ENCODE peak calls at places on chromosomes 1 and 21, in ten cellular contexts. Z is lower leg skin, W is ovary, Q is heart left ventricle, J is stomach, R is body of pancreas, X is esophagus squamous epithelium, D is IMR-90, H is right lobe of liver, S is transverse colon. N is an unnamed sample.

GRCh38 chr1:231165371-231165770 is 3.5 kb downstream of the TRIM67 start:
- DNase-seq in Z (no peak), W (no peak), Q (no peak), J (no peak), R (no peak), X (no peak), D (peak), H (no peak), S (no peak), N (no peak)

GRCh38 chr1:33957854-33958253 is 94.0 kb downstream of the HMGB4 start:
- DNase-seq in Z (no peak), W (no peak), Q (no peak), J (no peak), R (no peak), X (no peak), D (no peak), H (no peak), S (no peak), N (no peak)

GRCh38 chr21:26587621-26588260 is 14.7 kb upstream of the CYYR1 start:
- DNase-seq in Z (no peak), W (no peak), Q (no peak), J (no peak), R (no peak), X (no peak), D (peak), H (no peak), S (no peak), N (no peak)

GRCh38 chr21:44517175-44517899 is 22.7 kb downstream of the KRTAP10-1 start:
- DNase-seq in Z (no peak), W (no peak), Q (no peak), J (peak), R (peak), X (no peak), D (peak), H (no peak), S (no peak), N (no peak)

GRCh38 chr1:55716610-55717009 is 501.4 kb upstream of the USP24 start:
- DNase-seq in Z (no peak), W (no peak), Q (no peak), J (no peak), R (no peak), X (no peak), D (peak), H (no peak), S (no peak), N (no peak)

GRCh38 chr1:11654571-11655262 is at the start of gene FBXO44:
- DNase-seq in Z (no peak), W (peak), Q (peak), J (peak), R (peak), X (no peak), D (no peak), H (peak), S (peak), N (peak)

GRCh38 chr1:204989266-204990058 is 53.5 kb upstream of the CNTN2 start:
- DNase-seq in Z (peak), W (peak), Q (peak), J (peak), R (peak), X (no peak), D (peak), H (peak), S (peak), N (peak)

GRCh38 chr1:182392045-182393028 is 747 bp upstream of the GLUL start:
- DNase-seq in Z (peak), W (no peak), Q (peak), J (peak), R (no peak), X (no peak), D (peak), H (no peak), S (peak), N (peak)

GRCh38 chr1:210394281-210394798 is 65.6 kb downstream of the HHAT start:
- DNase-seq in Z (no peak), W (no peak), Q (peak), J (no peak), R (no peak), X (no peak), D (peak), H (no peak), S (no peak), N (no peak)

GRCh38 chr1:197917813-197918646 is 858 bp downstream of the LHX9 start:
- DNase-seq in Z (peak), W (peak), Q (peak), J (no peak), R (no peak), X (no peak), D (no peak), H (no peak), S (no peak), N (peak)

GRCh38 chr21:36419996-36420395 is 34.8 kb downstream of the CHAF1B start:
- DNase-seq in Z (peak), W (peak), Q (peak), J (peak), R (peak), X (no peak), D (peak), H (peak), S (peak), N (peak)

GRCh38 chr1:51553911-51554310 is 34.8 kb upstream of the EPS15 start:
- DNase-seq in Z (no peak), W (no peak), Q (no peak), J (no peak), R (no peak), X (no peak), D (no peak), H (no peak), S (no peak), N (no peak)

GRCh38 chr1:85501355-85501898 is 36.5 kb upstream of the DDAH1 start:
- DNase-seq in Z (no peak), W (no peak), Q (no peak), J (no peak), R (no peak), X (no peak), D (no peak), H (no peak), S (no peak), N (no peak)

GRCh38 chr1:203153989-203154821 is 21.4 kb downstream of the MYBPH start:
- DNase-seq in Z (no peak), W (no peak), Q (no peak), J (no peak), R (no peak), X (no peak), D (peak), H (no peak), S (no peak), N (no peak)

GRCh38 chr21:27314096-27314495 is 347.2 kb upstream of the ADAMTS5 start:
- DNase-seq in Z (no peak), W (no peak), Q (no peak), J (no peak), R (no peak), X (no peak), D (no peak), H (no peak), S (no peak), N (no peak)

GRCh38 chr1:7281821-7282220 is 489.3 kb upstream of the VAMP3 start:
- DNase-seq in Z (peak), W (peak), Q (no peak), J (no peak), R (no peak), X (no peak), D (peak), H (no peak), S (no peak), N (no peak)

GRCh38 chr1:70706381-70707173 is 295.5 kb downstream of the CTH start:
- DNase-seq in Z (peak), W (no peak), Q (peak), J (no peak), R (no peak), X (no peak), D (no peak), H (no peak), S (no peak), N (no peak)

GRCh38 chr1:172287207-172287606 is 133.3 kb upstream of the C1orf105 start:
- DNase-seq in Z (peak), W (peak), Q (peak), J (peak), R (peak), X (no peak), D (peak), H (no peak), S (peak), N (no peak)

GRCh38 chr21:46425566-46425965 is 33.1 kb upstream of the DIP2A start:
- DNase-seq in Z (no peak), W (no peak), Q (no peak), J (no peak), R (no peak), X (no peak), D (no peak), H (no peak), S (no peak), N (peak)

GRCh38 chr1:24540906-24541710 is 14.8 kb upstream of the NCMAP start:
- DNase-seq in Z (peak), W (no peak), Q (no peak), J (peak), R (peak), X (no peak), D (peak), H (peak), S (peak), N (peak)

GRCh38 chr21:42988234-42988965 is 14.0 kb downstream of the PKNOX1 start:
- DNase-seq in Z (no peak), W (no peak), Q (no peak), J (no peak), R (no peak), X (no peak), D (peak), H (no peak), S (no peak), N (no peak)

GRCh38 chr1:202397256-202397655 is 48.8 kb downstream of the PPP1R12B start:
- DNase-seq in Z (no peak), W (no peak), Q (no peak), J (no peak), R (no peak), X (no peak), D (no peak), H (no peak), S (no peak), N (no peak)

GRCh38 chr1:8540266-8540926 is 222.5 kb downstream of the SLC45A1 start:
- DNase-seq in Z (no peak), W (no peak), Q (no peak), J (no peak), R (no peak), X (no peak), D (peak), H (no peak), S (no peak), N (no peak)

GRCh38 chr1:50667710-50668356 is 244.6 kb upstream of the DMRTA2 start:
- DNase-seq in Z (no peak), W (no peak), Q (no peak), J (no peak), R (no peak), X (no peak), D (peak), H (no peak), S (no peak), N (no peak)

GRCh38 chr1:101174722-101175121 is 62.1 kb upstream of the S1PR1 start:
- DNase-seq in Z (no peak), W (no peak), Q (no peak), J (no peak), R (no peak), X (no peak), D (peak), H (no peak), S (no peak), N (no peak)

GRCh38 chr1:156383023-156383422 is 14.0 kb downstream of the RHBG start:
- DNase-seq in Z (no peak), W (peak), Q (peak), J (peak), R (peak), X (no peak), D (peak), H (peak), S (peak), N (peak)

GRCh38 chr1:25828491-25828890 is 8.7 kb downstream of the MTFR1L start:
- DNase-seq in Z (no peak), W (no peak), Q (no peak), J (no peak), R (no peak), X (no peak), D (no peak), H (no peak), S (no peak), N (no peak)

GRCh38 chr1:151108331-151108730 is 37.8 kb downstream of the GABPB2 start:
- DNase-seq in Z (no peak), W (no peak), Q (no peak), J (no peak), R (no peak), X (no peak), D (no peak), H (no peak), S (no peak), N (no peak)

GRCh38 chr1:7462627-7463026 is 308.5 kb upstream of the VAMP3 start:
- DNase-seq in Z (no peak), W (no peak), Q (no peak), J (no peak), R (no peak), X (no peak), D (no peak), H (no peak), S (no peak), N (no peak)

DNA sequence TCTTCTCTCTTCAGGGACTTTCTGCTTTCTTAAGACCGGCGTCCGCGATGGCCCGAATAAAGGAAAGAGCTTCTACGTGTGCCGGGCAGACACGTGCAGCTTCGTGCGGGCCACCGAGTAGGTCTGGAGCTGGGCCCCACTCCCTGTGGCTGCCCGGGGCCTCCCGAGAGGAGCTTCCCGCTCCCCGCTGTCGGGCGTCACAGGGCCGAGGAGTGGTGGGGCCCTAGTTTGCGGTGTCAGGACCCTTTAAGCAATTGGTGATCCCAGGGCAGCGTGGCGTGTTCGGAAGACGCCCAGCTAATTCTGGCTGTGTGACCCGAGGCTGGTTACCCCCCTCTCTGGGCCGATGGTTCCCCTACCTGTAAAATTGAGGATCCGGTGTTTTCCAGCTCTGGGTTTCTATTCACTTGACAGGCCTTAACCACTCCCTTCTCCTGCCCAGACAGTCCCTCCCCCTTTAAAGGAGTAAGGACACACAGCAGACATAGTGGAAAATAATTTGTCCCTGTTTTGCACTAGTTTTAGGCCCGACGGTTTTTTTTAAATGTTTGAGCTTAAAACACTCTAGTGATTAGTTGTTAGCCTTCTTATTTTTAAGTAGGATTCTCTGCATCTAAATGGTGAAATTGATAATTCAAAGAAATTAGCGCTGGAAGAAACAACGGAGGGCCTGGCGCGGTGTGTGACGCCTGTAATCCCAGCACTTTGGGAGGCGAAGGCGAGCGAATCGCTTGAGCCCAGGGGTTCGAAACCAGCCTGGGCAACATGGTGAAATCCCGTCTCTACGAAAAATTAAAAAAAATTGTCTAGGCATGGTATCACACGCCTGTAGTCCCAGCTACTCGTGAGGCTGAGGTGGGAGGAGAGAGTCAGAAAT is 553 bp downstream of the TTF2 start:
- DNase-seq in Z (no peak), W (no peak), Q (no peak), J (no peak), R (no peak), X (no peak), D (peak), H (no peak), S (peak), N (peak)
- TF ChIP-seq POLR2A in Z (no peak), W (no peak), Q (no peak), J (no peak), R (no peak), X (no peak), D (no peak), H (no peak), S (no peak), N (no peak)

DNA sequence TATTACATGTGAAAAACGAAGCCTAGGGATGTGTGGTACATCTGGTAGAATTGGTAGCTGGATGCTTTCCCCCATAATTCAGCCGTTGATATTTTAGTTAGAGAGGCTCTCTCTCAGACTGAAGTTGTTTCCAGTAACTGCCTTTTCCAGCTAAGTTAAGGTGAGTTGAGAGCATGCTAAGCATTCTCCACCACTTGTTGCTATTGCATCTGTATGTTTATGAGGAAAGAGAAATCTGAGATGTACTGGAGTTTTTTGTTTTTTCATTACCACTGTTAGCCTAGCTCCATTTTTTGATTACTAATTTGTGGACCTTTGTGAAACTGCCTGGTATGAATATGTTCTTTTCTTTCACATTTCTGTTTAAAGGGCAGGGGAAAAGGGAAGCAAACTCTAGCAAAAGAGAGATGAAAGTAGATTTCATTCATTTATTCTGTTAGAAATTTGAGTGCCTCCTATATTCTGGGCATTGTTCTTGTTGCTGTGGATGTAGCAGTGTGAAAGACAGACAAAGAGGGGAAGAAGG is 189.9 kb upstream of the CACYBP start:
- DNase-seq in Z (no peak), W (no peak), Q (no peak), J (no peak), R (no peak), X (no peak), D (no peak), H (no peak), S (no peak), N (no peak)
- TF ChIP-seq CTCF in Z (no peak), W (no peak), Q (no peak), J (no peak), R (no peak), X (no peak), D (no peak), H (no peak), S (no peak), N (no peak)

GRCh38 chr1:247451388-247452010 is 6.4 kb downstream of the OR2B11 start:
- DNase-seq in Z (peak), W (no peak), Q (no peak), J (no peak), R (no peak), X (no peak), D (no peak), H (no peak), S (no peak), N (peak)

GRCh38 chr1:247453256-247453655 is 4.6 kb downstream of the OR2B11 start:
- DNase-seq in Z (no peak), W (no peak), Q (no peak), J (no peak), R (no peak), X (no peak), D (no peak), H (no peak), S (no peak), N (no peak)

GRCh38 chr1:247452447-247453039 is 5.4 kb downstream of the OR2B11 start:
- DNase-seq in Z (no peak), W (no peak), Q (no peak), J (no peak), R (no peak), X (no peak), D (no peak), H (no peak), S (no peak), N (no peak)

GRCh38 chr1:247456024-247456423 is 1.9 kb downstream of the OR2B11 start:
- DNase-seq in Z (no peak), W (no peak), Q (no peak), J (no peak), R (no peak), X (no peak), D (no peak), H (no peak), S (no peak), N (no peak)

GRCh38 chr1:247453997-247454396 is 3.9 kb downstream of the OR2B11 start:
- DNase-seq in Z (no peak), W (no peak), Q (no peak), J (no peak), R (no peak), X (no peak), D (no peak), H (no peak), S (no peak), N (no peak)
- TF ChIP-seq POLR2A in Z (no peak), W (no peak), Q (no peak), J (no peak), R (no peak), X (no peak), D (no peak), H (no peak), S (no peak), N (no peak)

DNA sequence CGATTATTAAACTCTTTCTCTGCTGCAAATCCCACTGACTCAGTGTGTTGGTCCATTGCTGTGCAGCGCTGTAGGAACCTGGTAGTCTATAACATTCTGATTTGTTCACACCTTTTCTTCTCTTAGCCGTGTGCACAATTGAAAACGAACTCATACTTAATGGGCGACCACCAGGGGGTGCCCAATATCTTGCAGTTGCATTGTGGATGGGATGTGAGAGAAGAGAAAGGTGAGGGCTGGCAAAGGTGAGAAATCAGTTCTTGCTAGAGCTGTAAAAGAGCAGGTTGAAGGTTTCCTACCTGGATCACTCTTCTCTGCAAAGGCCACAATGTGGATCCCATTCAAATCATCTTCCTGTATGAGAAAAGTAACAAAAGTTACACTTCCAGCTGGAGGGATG is 51.0 kb downstream of the CASQ2 start:
- DNase-seq in Z (no peak), W (peak), Q (peak), J (peak), R (peak), X (no peak), D (peak), H (no peak), S (peak), N (peak)
- TF ChIP-seq CTCF in Z (no peak), W (peak), Q (peak), J (no peak), R (peak), X (peak), D (peak), H (peak), S (peak), N (peak)

GRCh38 chr1:196651637-196652215 is at the start of gene CFH:
- DNase-seq in Z (no peak), W (no peak), Q (no peak), J (no peak), R (no peak), X (no peak), D (peak), H (no peak), S (no peak), N (no peak)
- TF ChIP-seq POLR2A in Z (no peak), W (peak), Q (no peak), J (no peak), R (no peak), X (peak), D (no peak), H (peak), S (peak), N (no peak)

GRCh38 chr1:166730299-166730888 is 108.9 kb upstream of the POGK start:
- DNase-seq in Z (no peak), W (no peak), Q (no peak), J (no peak), R (no peak), X (no peak), D (no peak), H (no peak), S (no peak), N (peak)
- TF ChIP-seq CTCF in Z (no peak), W (no peak), Q (no peak), J (no peak), R (no peak), X (no peak), D (no peak), H (no peak), S (no peak), N (no peak)

GRCh38 chr1:27576846-27577245 is 27.1 kb downstream of the AHDC1 start:
- DNase-seq in Z (no peak), W (no peak), Q (peak), J (no peak), R (no peak), X (no peak), D (no peak), H (no peak), S (no peak), N (no peak)

GRCh38 chr1:27574001-27574781 is 29.8 kb downstream of the AHDC1 start:
- DNase-seq in Z (no peak), W (peak), Q (no peak), J (no peak), R (no peak), X (no peak), D (no peak), H (no peak), S (no peak), N (no peak)

GRCh38 chr1:27575861-27576331 is 28.0 kb downstream of the AHDC1 start:
- DNase-seq in Z (no peak), W (peak), Q (peak), J (peak), R (peak), X (no peak), D (no peak), H (peak), S (peak), N (peak)

GRCh38 chr1:27572679-27573426 is 31.1 kb downstream of the AHDC1 start:
- DNase-seq in Z (no peak), W (peak), Q (peak), J (no peak), R (peak), X (no peak), D (no peak), H (no peak), S (no peak), N (no peak)

GRCh38 chr1:27574871-27575831 is 28.8 kb downstream of the AHDC1 start:
- DNase-seq in Z (no peak), W (peak), Q (peak), J (peak), R (peak), X (no peak), D (peak), H (no peak), S (peak), N (peak)
- TF ChIP-seq POLR2A in Z (no peak), W (peak), Q (no peak), J (no peak), R (peak), X (no peak), D (no peak), H (no peak), S (no peak), N (peak)

N was measured in upper lobe of left lung.